ENCODE peak calls at places on chromosome 22, in five cellular contexts. One of them, this sample, is unnamed.

GRCh38 chr22:43186272-43187170 is at the start of gene TTLL12:
- DNase-seq in heart right ventricle: peak; percentile 50
- DNase-seq in lower lobe of right lung: peak; percentile 76
- DNase-seq in CD4-positive, alpha-beta T cell: peak; percentile 38
- DNase-seq in fibroblast of pulmonary artery: peak; percentile 44
- DNase-seq in this sample: no peak

GRCh38 chr22:37588540-37589215 is 8.8 kb upstream of the LGALS2 start:
- DNase-seq in lower lobe of right lung: no peak
- DNase-seq in fibroblast of pulmonary artery: no peak
- DNase-seq in CD4-positive, alpha-beta T cell: no peak
- DNase-seq in heart right ventricle: no peak
- DNase-seq in this sample: no peak

GRCh38 chr22:28802595-28803087 is 2.3 kb upstream of the XBP1 start:
- DNase-seq in heart right ventricle: no peak
- DNase-seq in fibroblast of pulmonary artery: no peak
- DNase-seq in lower lobe of right lung: no peak
- DNase-seq in CD4-positive, alpha-beta T cell: no peak
- DNase-seq in this sample: no peak

GRCh38 chr22:17726561-17727243 is 47.6 kb downstream of the BID start:
- DNase-seq in heart right ventricle: no peak
- DNase-seq in lower lobe of right lung: no peak
- DNase-seq in fibroblast of pulmonary artery: peak; percentile 17
- DNase-seq in CD4-positive, alpha-beta T cell: no peak
- DNase-seq in this sample: peak; percentile 14

GRCh38 chr22:42895087-42895486 is 38.0 kb upstream of the ARFGAP3 start:
- DNase-seq in CD4-positive, alpha-beta T cell: no peak
- DNase-seq in lower lobe of right lung: no peak
- DNase-seq in heart right ventricle: no peak
- DNase-seq in fibroblast of pulmonary artery: no peak
- DNase-seq in this sample: no peak

GRCh38 chr22:33300165-33300564 is 242.0 kb upstream of the SYN3 start:
- DNase-seq in fibroblast of pulmonary artery: no peak
- DNase-seq in heart right ventricle: peak; percentile 32
- DNase-seq in CD4-positive, alpha-beta T cell: no peak
- DNase-seq in lower lobe of right lung: no peak
- DNase-seq in this sample: no peak

GRCh38 chr22:41762980-41763779 is 37.3 kb upstream of the CCDC134 start:
- DNase-seq in CD4-positive, alpha-beta T cell: no peak
- DNase-seq in lower lobe of right lung: no peak
- DNase-seq in heart right ventricle: no peak
- DNase-seq in fibroblast of pulmonary artery: peak; percentile 28
- DNase-seq in this sample: no peak

GRCh38 chr22:41927813-41928212 is 1.2 kb upstream of the TNFRSF13C start:
- DNase-seq in lower lobe of right lung: no peak
- DNase-seq in fibroblast of pulmonary artery: no peak
- DNase-seq in heart right ventricle: no peak
- DNase-seq in CD4-positive, alpha-beta T cell: no peak
- DNase-seq in this sample: no peak

GRCh38 chr22:40423882-40424640 is 53.7 kb downstream of the SGSM3 start:
- DNase-seq in CD4-positive, alpha-beta T cell: no peak
- DNase-seq in fibroblast of pulmonary artery: no peak
- DNase-seq in heart right ventricle: no peak
- DNase-seq in lower lobe of right lung: peak; percentile 21
- DNase-seq in this sample: no peak

GRCh38 chr22:37243402-37244113 is 511 bp downstream of the RAC2 start:
- DNase-seq in fibroblast of pulmonary artery: no peak
- DNase-seq in lower lobe of right lung: no peak
- DNase-seq in heart right ventricle: no peak
- DNase-seq in CD4-positive, alpha-beta T cell: no peak
- DNase-seq in this sample: no peak

GRCh38 chr22:42596376-42596775 is 18.3 kb downstream of the POLDIP3 start:
- DNase-seq in CD4-positive, alpha-beta T cell: no peak
- DNase-seq in lower lobe of right lung: no peak
- DNase-seq in heart right ventricle: peak; percentile 43
- DNase-seq in fibroblast of pulmonary artery: peak; percentile 36
- DNase-seq in this sample: no peak

GRCh38 chr22:17860220-17860965 is 86.1 kb upstream of the BID start:
- DNase-seq in heart right ventricle: no peak
- DNase-seq in CD4-positive, alpha-beta T cell: no peak
- DNase-seq in fibroblast of pulmonary artery: no peak
- DNase-seq in lower lobe of right lung: no peak
- DNase-seq in this sample: no peak

GRCh38 chr22:30206964-30207363 is 39.6 kb downstream of the LIF start:
- DNase-seq in lower lobe of right lung: no peak
- DNase-seq in heart right ventricle: no peak
- DNase-seq in fibroblast of pulmonary artery: peak; percentile 96
- DNase-seq in CD4-positive, alpha-beta T cell: no peak
- DNase-seq in this sample: peak; percentile 71

GRCh38 chr22:38844661-38845367 is 986 bp upstream of the NPTXR start:
- DNase-seq in fibroblast of pulmonary artery: no peak
- DNase-seq in heart right ventricle: no peak
- DNase-seq in lower lobe of right lung: no peak
- DNase-seq in CD4-positive, alpha-beta T cell: no peak
- DNase-seq in this sample: no peak

GRCh38 chr22:33274214-33274828 is 216.1 kb upstream of the SYN3 start:
- DNase-seq in lower lobe of right lung: no peak
- DNase-seq in fibroblast of pulmonary artery: peak; percentile 27
- DNase-seq in CD4-positive, alpha-beta T cell: no peak
- DNase-seq in heart right ventricle: no peak
- DNase-seq in this sample: no peak

GRCh38 chr22:18998998-18999397 is 62.9 kb upstream of the PRODH start:
- DNase-seq in fibroblast of pulmonary artery: no peak
- DNase-seq in heart right ventricle: no peak
- DNase-seq in CD4-positive, alpha-beta T cell: no peak
- DNase-seq in lower lobe of right lung: no peak
- DNase-seq in this sample: no peak

GRCh38 chr22:23781533-23781932 is 5.2 kb upstream of the SMARCB1 start:
- DNase-seq in heart right ventricle: no peak
- DNase-seq in lower lobe of right lung: no peak
- DNase-seq in fibroblast of pulmonary artery: no peak
- DNase-seq in CD4-positive, alpha-beta T cell: no peak
- DNase-seq in this sample: peak; percentile 41

GRCh38 chr22:39090426-39091064 is 6.5 kb upstream of the APOBEC3H start:
- DNase-seq in lower lobe of right lung: peak; percentile 60
- DNase-seq in heart right ventricle: no peak
- DNase-seq in CD4-positive, alpha-beta T cell: peak; percentile 72
- DNase-seq in fibroblast of pulmonary artery: no peak
- DNase-seq in this sample: no peak

GRCh38 chr22:29093030-29093429 is 20.2 kb downstream of the KREMEN1 start:
- DNase-seq in fibroblast of pulmonary artery: no peak
- DNase-seq in CD4-positive, alpha-beta T cell: no peak
- DNase-seq in heart right ventricle: no peak
- DNase-seq in lower lobe of right lung: no peak
- DNase-seq in this sample: no peak

GRCh38 chr22:31866918-31867317 is 77.4 kb upstream of the YWHAH start:
- DNase-seq in lower lobe of right lung: no peak
- DNase-seq in fibroblast of pulmonary artery: no peak
- DNase-seq in heart right ventricle: no peak
- DNase-seq in CD4-positive, alpha-beta T cell: no peak
- DNase-seq in this sample: no peak

GRCh38 chr22:42347281-42347824 is 76.9 kb upstream of the TCF20 start:
- DNase-seq in fibroblast of pulmonary artery: no peak
- DNase-seq in CD4-positive, alpha-beta T cell: no peak
- DNase-seq in lower lobe of right lung: no peak
- DNase-seq in heart right ventricle: no peak
- DNase-seq in this sample: no peak

GRCh38 chr22:37824674-37825641 is 1.8 kb downstream of the GALR3 start:
- DNase-seq in CD4-positive, alpha-beta T cell: no peak
- DNase-seq in heart right ventricle: no peak
- DNase-seq in lower lobe of right lung: no peak
- DNase-seq in fibroblast of pulmonary artery: no peak
- DNase-seq in this sample: no peak

DNA sequence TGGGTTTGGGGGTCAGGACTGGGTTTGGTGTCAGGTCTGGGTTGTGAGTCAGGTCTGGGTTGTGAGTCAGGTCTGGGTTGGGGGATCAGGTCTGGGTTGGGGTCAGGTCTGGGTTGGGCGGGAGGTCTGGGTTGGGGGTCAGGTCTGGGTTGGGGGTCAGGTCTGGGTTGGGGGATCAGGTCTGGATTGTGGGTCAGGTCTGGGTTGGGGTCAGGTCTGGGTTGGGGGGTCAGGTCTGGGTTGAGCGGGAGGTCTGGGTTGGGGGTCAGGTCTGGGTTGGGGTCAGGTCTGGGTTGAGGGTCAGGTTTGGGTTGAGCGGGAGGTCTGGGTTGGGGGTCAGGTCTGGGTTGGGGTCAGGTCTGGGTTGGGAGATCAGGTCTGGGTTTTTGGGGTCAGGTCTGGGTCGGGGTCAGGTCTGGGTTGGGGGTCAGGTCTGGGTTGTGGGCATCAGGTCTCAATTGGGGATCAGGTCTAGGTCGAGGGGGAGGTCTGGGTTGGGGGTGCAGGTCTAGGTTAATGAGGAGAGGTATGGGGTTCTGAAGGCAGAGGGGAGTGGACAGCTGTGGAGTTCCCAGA is 718 bp downstream of the TTLL8 start:
- DNase-seq in lower lobe of right lung: no peak
- DNase-seq in fibroblast of pulmonary artery: no peak
- DNase-seq in heart right ventricle: no peak
- DNase-seq in CD4-positive, alpha-beta T cell: no peak
- DNase-seq in this sample: no peak
- TF ChIP-seq CTCF in lower lobe of right lung: no peak
- TF ChIP-seq CTCF in fibroblast of pulmonary artery: no peak
- TF ChIP-seq CTCF in heart right ventricle: no peak
- TF ChIP-seq CTCF in CD4-positive, alpha-beta T cell: no peak
- TF ChIP-seq CTCF in this sample: no peak

GRCh38 chr22:25880524-25880923 is 138.5 kb downstream of the MYO18B start:
- DNase-seq in CD4-positive, alpha-beta T cell: no peak
- DNase-seq in lower lobe of right lung: no peak
- DNase-seq in heart right ventricle: no peak
- DNase-seq in fibroblast of pulmonary artery: no peak
- DNase-seq in this sample: no peak
- TF ChIP-seq CTCF in CD4-positive, alpha-beta T cell: no peak
- TF ChIP-seq CTCF in lower lobe of right lung: no peak
- TF ChIP-seq CTCF in heart right ventricle: no peak
- TF ChIP-seq CTCF in fibroblast of pulmonary artery: no peak
- TF ChIP-seq CTCF in this sample: no peak

GRCh38 chr22:47409501-47410275 is 647.2 kb downstream of the TBC1D22A start:
- DNase-seq in lower lobe of right lung: no peak
- DNase-seq in CD4-positive, alpha-beta T cell: no peak
- DNase-seq in heart right ventricle: no peak
- DNase-seq in fibroblast of pulmonary artery: no peak
- DNase-seq in this sample: no peak

GRCh38 chr22:47407626-47408025 is 645.2 kb downstream of the TBC1D22A start:
- DNase-seq in heart right ventricle: no peak
- DNase-seq in CD4-positive, alpha-beta T cell: no peak
- DNase-seq in fibroblast of pulmonary artery: no peak
- DNase-seq in lower lobe of right lung: no peak
- DNase-seq in this sample: no peak

GRCh38 chr22:47406180-47406723 is 643.8 kb downstream of the TBC1D22A start:
- DNase-seq in fibroblast of pulmonary artery: no peak
- DNase-seq in CD4-positive, alpha-beta T cell: no peak
- DNase-seq in lower lobe of right lung: no peak
- DNase-seq in heart right ventricle: no peak
- DNase-seq in this sample: no peak

GRCh38 chr22:47406896-47407295 is 644.4 kb downstream of the TBC1D22A start:
- DNase-seq in fibroblast of pulmonary artery: no peak
- DNase-seq in heart right ventricle: no peak
- DNase-seq in lower lobe of right lung: no peak
- DNase-seq in CD4-positive, alpha-beta T cell: no peak
- DNase-seq in this sample: no peak

DNA sequence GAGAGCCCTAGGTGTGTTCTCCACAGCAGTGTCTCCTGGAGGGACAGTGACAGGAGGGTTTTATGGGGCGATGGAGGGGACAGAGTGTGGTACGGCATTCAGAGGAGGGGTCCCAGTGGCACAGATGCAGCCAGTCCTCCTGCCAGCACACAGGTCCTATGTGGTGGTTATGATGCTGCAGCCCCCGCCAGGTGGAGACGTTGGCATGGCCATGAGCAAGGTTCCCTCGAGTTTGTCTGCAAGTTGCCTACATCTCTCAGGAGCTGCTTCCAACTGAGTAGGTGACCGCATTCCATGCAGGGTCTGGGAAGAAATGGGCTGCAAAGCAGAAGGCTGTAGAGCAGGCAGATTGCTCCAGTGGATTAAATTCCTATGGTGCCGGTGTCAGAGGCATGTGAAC is 646.0 kb downstream of the TBC1D22A start:
- DNase-seq in lower lobe of right lung: no peak
- DNase-seq in CD4-positive, alpha-beta T cell: no peak
- DNase-seq in heart right ventricle: no peak
- DNase-seq in fibroblast of pulmonary artery: no peak
- DNase-seq in this sample: no peak
- TF ChIP-seq CTCF in lower lobe of right lung: no peak
- TF ChIP-seq CTCF in CD4-positive, alpha-beta T cell: no peak
- TF ChIP-seq CTCF in heart right ventricle: no peak
- TF ChIP-seq CTCF in fibroblast of pulmonary artery: no peak
- TF ChIP-seq CTCF in this sample: no peak

GRCh38 chr22:44885806-44886360 is 123.9 kb downstream of the PHF21B start:
- DNase-seq in fibroblast of pulmonary artery: no peak
- DNase-seq in CD4-positive, alpha-beta T cell: no peak
- DNase-seq in heart right ventricle: no peak
- DNase-seq in lower lobe of right lung: no peak
- DNase-seq in this sample: no peak
- TF ChIP-seq CTCF in fibroblast of pulmonary artery: no peak
- TF ChIP-seq CTCF in CD4-positive, alpha-beta T cell: no peak
- TF ChIP-seq CTCF in heart right ventricle: no peak
- TF ChIP-seq CTCF in lower lobe of right lung: no peak
- TF ChIP-seq CTCF in this sample: no peak

GRCh38 chr22:48576333-48577013 is 1251.2 kb downstream of the BRD1 start:
- DNase-seq in fibroblast of pulmonary artery: no peak
- DNase-seq in lower lobe of right lung: peak; percentile 37
- DNase-seq in CD4-positive, alpha-beta T cell: no peak
- DNase-seq in heart right ventricle: no peak
- DNase-seq in this sample: no peak
- TF ChIP-seq CTCF in fibroblast of pulmonary artery: no peak
- TF ChIP-seq CTCF in lower lobe of right lung: peak; percentile 24
- TF ChIP-seq CTCF in CD4-positive, alpha-beta T cell: no peak
- TF ChIP-seq CTCF in heart right ventricle: peak; percentile 57
- TF ChIP-seq CTCF in this sample: no peak

GRCh38 chr22:50105529-50106100 is 15.8 kb downstream of the MOV10L1 start:
- DNase-seq in heart right ventricle: no peak
- DNase-seq in fibroblast of pulmonary artery: peak; percentile 69
- DNase-seq in lower lobe of right lung: no peak
- DNase-seq in CD4-positive, alpha-beta T cell: no peak
- DNase-seq in this sample: no peak

GRCh38 chr22:50101870-50102565 is 12.2 kb downstream of the MOV10L1 start:
- DNase-seq in fibroblast of pulmonary artery: no peak
- DNase-seq in heart right ventricle: no peak
- DNase-seq in lower lobe of right lung: no peak
- DNase-seq in CD4-positive, alpha-beta T cell: no peak
- DNase-seq in this sample: no peak

GRCh38 chr22:50104149-50104548 is 14.3 kb downstream of the MOV10L1 start:
- DNase-seq in lower lobe of right lung: no peak
- DNase-seq in CD4-positive, alpha-beta T cell: no peak
- DNase-seq in heart right ventricle: no peak
- DNase-seq in fibroblast of pulmonary artery: no peak
- DNase-seq in this sample: no peak

GRCh38 chr22:50107529-50107928 is 17.7 kb downstream of the MOV10L1 start:
- DNase-seq in heart right ventricle: no peak
- DNase-seq in lower lobe of right lung: no peak
- DNase-seq in fibroblast of pulmonary artery: no peak
- DNase-seq in CD4-positive, alpha-beta T cell: no peak
- DNase-seq in this sample: no peak

GRCh38 chr22:50102946-50103345 is 13.1 kb downstream of the MOV10L1 start:
- DNase-seq in lower lobe of right lung: no peak
- DNase-seq in CD4-positive, alpha-beta T cell: no peak
- DNase-seq in heart right ventricle: no peak
- DNase-seq in fibroblast of pulmonary artery: no peak
- DNase-seq in this sample: no peak
- TF ChIP-seq CTCF in lower lobe of right lung: no peak
- TF ChIP-seq CTCF in CD4-positive, alpha-beta T cell: no peak
- TF ChIP-seq CTCF in heart right ventricle: no peak
- TF ChIP-seq CTCF in fibroblast of pulmonary artery: no peak
- TF ChIP-seq CTCF in this sample: no peak